ENCODE peak calls at places on chromosomes 5 and 9, in ten cellular contexts. N, X, C, M, G, T, I, F, L and Z are unnamed samples.
A peak's percentile ranks its signal among the peaks of the same experiment; 100 is the strongest.

GRCh38 chr9:30575218-30575617 is 1809.2 kb upstream of the ACO1 start:
- DNase-seq in N (no peak), X (no peak), C (no peak), M (no peak), G (no peak), T (no peak), I (no peak), F (no peak), L (no peak), Z (no peak)

GRCh38 chr9:34496149-34496712 is 26.6 kb downstream of the ENHO start:
- DNase-seq in N (no peak), X (no peak), C (peak; percentile 55), M (no peak), G (peak; percentile 95), T (no peak), I (no peak), F (no peak), L (no peak), Z (no peak)

GRCh38 chr5:137501846-137502406 is 2.8 kb upstream of the SPOCK1 start:
- DNase-seq in N (no peak), X (no peak), C (no peak), M (no peak), G (no peak), T (no peak), I (no peak), F (no peak), L (no peak), Z (no peak)

GRCh38 chr5:154329062-154329461 is 116.7 kb upstream of the SAP30L start:
- DNase-seq in N (no peak), X (no peak), C (no peak), M (no peak), G (no peak), T (no peak), I (no peak), F (no peak), L (no peak), Z (no peak)

GRCh38 chr5:172383231-172383802 is 71.0 kb downstream of the SH3PXD2B start:
- DNase-seq in N (no peak), X (peak; percentile 52), C (peak; percentile 47), M (peak; percentile 91), G (no peak), T (no peak), I (no peak), F (peak; percentile 76), L (no peak), Z (no peak)

GRCh38 chr9:129164246-129164930 is 13.7 kb downstream of the IER5L start:
- DNase-seq in N (no peak), X (no peak), C (peak; percentile 79), M (no peak), G (no peak), T (no peak), I (no peak), F (peak; percentile 63), L (no peak), Z (no peak)

GRCh38 chr9:78031271-78031825 is at the start of gene GNAQ:
- DNase-seq in N (peak; percentile 37), X (peak; percentile 40), C (no peak), M (no peak), G (no peak), T (no peak), I (no peak), F (no peak), L (no peak), Z (peak; percentile 69)

GRCh38 chr9:71145179-71145578 is 23.8 kb upstream of the TRPM3 start:
- DNase-seq in N (no peak), X (no peak), C (peak; percentile 1), M (no peak), G (peak; percentile 99), T (no peak), I (no peak), F (no peak), L (no peak), Z (no peak)

GRCh38 chr9:33187519-33188218 is 20.5 kb upstream of the B4GALT1 start:
- DNase-seq in N (peak; percentile 40), X (peak; percentile 78), C (peak; percentile 85), M (no peak), G (no peak), T (no peak), I (no peak), F (peak; percentile 49), L (no peak), Z (no peak)

GRCh38 chr9:6218099-6218502 is 2.5 kb downstream of the IL33 start:
- DNase-seq in N (no peak), X (no peak), C (peak; percentile 58), M (no peak), G (peak; percentile 97), T (no peak), I (no peak), F (peak; percentile 43), L (no peak), Z (no peak)

GRCh38 chr5:81657386-81657785 is 93.5 kb downstream of the SSBP2 start:
- DNase-seq in N (peak; percentile 8), X (no peak), C (peak; percentile 5), M (no peak), G (no peak), T (no peak), I (no peak), F (no peak), L (no peak), Z (no peak)

GRCh38 chr5:52870448-52870847 is 82.7 kb downstream of the ITGA1 start:
- DNase-seq in N (no peak), X (no peak), C (peak; percentile 54), M (no peak), G (peak; percentile 74), T (no peak), I (no peak), F (no peak), L (no peak), Z (peak; percentile 58)

GRCh38 chr5:35313296-35313695 is 83.0 kb upstream of the PRLR start:
- DNase-seq in N (no peak), X (no peak), C (peak; percentile 83), M (no peak), G (no peak), T (no peak), I (no peak), F (no peak), L (no peak), Z (no peak)

GRCh38 chr9:137021979-137022619 is 5.9 kb downstream of the ABCA2 start:
- DNase-seq in N (peak; percentile 93), X (no peak), C (peak; percentile 86), M (peak; percentile 85), G (peak; percentile 61), T (peak; percentile 33), I (peak; percentile 92), F (no peak), L (peak; percentile 71), Z (peak; percentile 60)

GRCh38 chr5:14246350-14247053 is 103.4 kb downstream of the TRIO start:
- DNase-seq in N (no peak), X (no peak), C (no peak), M (no peak), G (no peak), T (no peak), I (no peak), F (no peak), L (no peak), Z (no peak)

GRCh38 chr9:134386951-134387831 is 60.9 kb downstream of the RXRA start:
- DNase-seq in N (no peak), X (peak; percentile 29), C (no peak), M (no peak), G (no peak), T (no peak), I (peak; percentile 62), F (peak; percentile 86), L (no peak), Z (no peak)